ENCODE peak calls at places on chromosome 7, in ten cellular contexts. D is psoas muscle, U is fibroblast of mammary gland, W is fibroblast of lung, P is SK-N-SH, V is fibroblast of the aortic adventitia, R is lung, A is Calu3, Z is astrocyte, E is NB4. L is an unnamed sample.

GRCh38 chr7:41027428-41028115 is 675.3 kb downstream of the INHBA start:
- DNase-seq in D (no peak), U (peak), W (peak), P (no peak), V (peak), R (no peak), A (peak), Z (peak), E (no peak), L (peak)

GRCh38 chr7:122675621-122676020 is 23.3 kb downstream of the RNF133 start:
- DNase-seq in D (no peak), U (no peak), W (peak), P (no peak), V (no peak), R (no peak), A (no peak), Z (peak), E (no peak), L (no peak)

GRCh38 chr7:151940048-151940845 is 16.0 kb upstream of the GALNTL5 start:
- DNase-seq in D (peak), U (peak), W (peak), P (peak), V (peak), R (no peak), A (peak), Z (peak), E (peak), L (no peak)

GRCh38 chr7:80851896-80852476 is 66.9 kb downstream of the SEMA3C start:
- DNase-seq in D (no peak), U (peak), W (peak), P (no peak), V (peak), R (no peak), A (no peak), Z (peak), E (no peak), L (no peak)

GRCh38 chr7:50560865-50561351 is 4.3 kb downstream of the DDC start:
- DNase-seq in D (no peak), U (no peak), W (no peak), P (peak), V (no peak), R (no peak), A (no peak), Z (no peak), E (no peak), L (no peak)

GRCh38 chr7:79050592-79050991 is 402.9 kb downstream of the MAGI2 start:
- DNase-seq in D (no peak), U (peak), W (peak), P (no peak), V (peak), R (no peak), A (no peak), Z (peak), E (no peak), L (peak)

GRCh38 chr7:130147710-130148325 is 57.4 kb downstream of the TMEM209 start:
- DNase-seq in D (no peak), U (no peak), W (no peak), P (no peak), V (no peak), R (no peak), A (no peak), Z (no peak), E (no peak), L (no peak)

GRCh38 chr7:108012499-108013430 is 9.8 kb upstream of the LAMB1 start:
- DNase-seq in D (no peak), U (peak), W (peak), P (no peak), V (peak), R (no peak), A (no peak), Z (peak), E (peak), L (no peak)

GRCh38 chr7:76189276-76189675 is 12.4 kb upstream of the SRRM3 start:
- DNase-seq in D (no peak), U (no peak), W (no peak), P (no peak), V (no peak), R (no peak), A (no peak), Z (no peak), E (no peak), L (no peak)

GRCh38 chr7:51457079-51457478 is 140.5 kb upstream of the COBL start:
- DNase-seq in D (no peak), U (no peak), W (no peak), P (no peak), V (no peak), R (no peak), A (no peak), Z (no peak), E (no peak), L (no peak)

GRCh38 chr7:29921404-29922010 is 68.1 kb downstream of the SCRN1 start:
- DNase-seq in D (no peak), U (peak), W (peak), P (peak), V (peak), R (no peak), A (peak), Z (peak), E (peak), L (no peak)

GRCh38 chr7:75762350-75762917 is 9.6 kb downstream of the CCL26 start:
- DNase-seq in D (no peak), U (peak), W (peak), P (peak), V (peak), R (no peak), A (peak), Z (peak), E (peak), L (peak)

GRCh38 chr7:105268511-105269392 is 120.0 kb downstream of the SRPK2 start:
- DNase-seq in D (no peak), U (peak), W (peak), P (peak), V (peak), R (no peak), A (no peak), Z (peak), E (peak), L (peak)

GRCh38 chr7:79528421-79528820 is 75.0 kb upstream of the MAGI2 start:
- DNase-seq in D (no peak), U (no peak), W (peak), P (no peak), V (no peak), R (no peak), A (peak), Z (no peak), E (peak), L (no peak)

GRCh38 chr7:74424291-74424880 is 29.3 kb upstream of the GTF2IRD1 start:
- DNase-seq in D (no peak), U (no peak), W (no peak), P (peak), V (no peak), R (no peak), A (no peak), Z (no peak), E (no peak), L (no peak)

GRCh38 chr7:116953372-116953726 is at the start of gene ST7:
- DNase-seq in D (peak), U (peak), W (peak), P (peak), V (peak), R (no peak), A (peak), Z (peak), E (peak), L (no peak)

GRCh38 chr7:66310620-66311019 is 105.5 kb downstream of the TPST1 start:
- DNase-seq in D (no peak), U (no peak), W (no peak), P (no peak), V (no peak), R (no peak), A (no peak), Z (no peak), E (no peak), L (no peak)

GRCh38 chr7:23044581-23044980 is 30.7 kb upstream of the HYCC1 start:
- DNase-seq in D (no peak), U (no peak), W (no peak), P (no peak), V (no peak), R (no peak), A (no peak), Z (no peak), E (no peak), L (no peak)

GRCh38 chr7:7352845-7353244 is 170.5 kb downstream of the C1GALT1 start:
- DNase-seq in D (no peak), U (no peak), W (no peak), P (no peak), V (no peak), R (no peak), A (no peak), Z (no peak), E (no peak), L (no peak)

GRCh38 chr7:110759069-110759468 is 331.9 kb upstream of the LRRN3 start:
- DNase-seq in D (no peak), U (no peak), W (no peak), P (no peak), V (no peak), R (no peak), A (no peak), Z (no peak), E (no peak), L (no peak)

GRCh38 chr7:130943336-130943901 is 209.4 kb upstream of the KLF14 start:
- DNase-seq in D (no peak), U (peak), W (peak), P (no peak), V (peak), R (no peak), A (no peak), Z (peak), E (peak), L (no peak)

GRCh38 chr7:110442386-110442837 is 648.5 kb upstream of the LRRN3 start:
- DNase-seq in D (no peak), U (no peak), W (no peak), P (peak), V (no peak), R (no peak), A (peak), Z (no peak), E (peak), L (no peak)

GRCh38 chr7:3089493-3089892 is 45.8 kb upstream of the CARD11 start:
- DNase-seq in D (no peak), U (peak), W (peak), P (peak), V (no peak), R (no peak), A (peak), Z (no peak), E (peak), L (no peak)

GRCh38 chr7:139811106-139811505 is 18.0 kb upstream of the TBXAS1 start:
- DNase-seq in D (no peak), U (peak), W (no peak), P (no peak), V (no peak), R (no peak), A (no peak), Z (no peak), E (peak), L (no peak)

GRCh38 chr7:139422126-139422525 is 61.3 kb downstream of the KLRG2 start:
- DNase-seq in D (no peak), U (no peak), W (no peak), P (peak), V (no peak), R (no peak), A (no peak), Z (no peak), E (no peak), L (no peak)

GRCh38 chr7:49158321-49158720 is 234.0 kb downstream of the CDC14C start:
- DNase-seq in D (no peak), U (no peak), W (no peak), P (no peak), V (no peak), R (no peak), A (no peak), Z (no peak), E (no peak), L (no peak)

GRCh38 chr7:70410134-70410750 is 721.7 kb upstream of the GALNT17 start:
- DNase-seq in D (no peak), U (no peak), W (no peak), P (no peak), V (no peak), R (no peak), A (no peak), Z (no peak), E (no peak), L (no peak)
- TF ChIP-seq CTCF in D (no peak), U (no peak), W (no peak), P (no peak), V (no peak), R (no peak), A (no peak), Z (no peak), E (no peak), L (no peak)

GRCh38 chr7:128017460-128017859 is 13.8 kb downstream of the LRRC4 start:
- DNase-seq in D (no peak), U (no peak), W (no peak), P (no peak), V (no peak), R (no peak), A (peak), Z (no peak), E (no peak), L (no peak)

GRCh38 chr7:128020161-128020560 is 11.1 kb downstream of the LRRC4 start:
- DNase-seq in D (no peak), U (no peak), W (no peak), P (peak), V (no peak), R (no peak), A (no peak), Z (no peak), E (peak), L (no peak)

GRCh38 chr7:128021361-128021760 is 9.9 kb downstream of the LRRC4 start:
- DNase-seq in D (no peak), U (peak), W (peak), P (no peak), V (no peak), R (no peak), A (peak), Z (no peak), E (no peak), L (no peak)

GRCh38 chr7:128017880-128018845 is 13.1 kb downstream of the LRRC4 start:
- DNase-seq in D (no peak), U (no peak), W (peak), P (peak), V (peak), R (peak), A (peak), Z (peak), E (no peak), L (no peak)

DNA sequence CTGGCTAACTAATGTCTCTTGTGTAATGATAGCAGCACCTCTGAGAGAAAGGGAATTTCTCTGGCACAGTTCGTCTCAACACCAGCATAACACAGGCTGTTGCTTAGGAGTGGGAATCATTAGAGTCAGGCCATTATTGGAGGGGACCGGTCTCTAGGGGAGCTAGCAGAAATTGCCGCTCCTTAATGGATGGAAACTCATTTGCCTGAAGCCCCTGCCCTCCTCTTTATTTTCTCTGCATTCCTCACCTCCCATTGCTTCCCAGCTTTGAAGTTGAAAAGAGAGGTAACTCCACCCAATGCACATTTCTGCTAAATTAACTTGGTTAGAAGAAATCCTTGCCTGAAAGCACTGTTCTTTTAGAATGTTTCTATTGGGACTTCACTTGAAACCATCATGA is 11.9 kb downstream of the LRRC4 start:
- DNase-seq in D (no peak), U (no peak), W (no peak), P (no peak), V (no peak), R (no peak), A (no peak), Z (no peak), E (no peak), L (no peak)
- TF ChIP-seq CTCF in D (no peak), U (no peak), W (no peak), P (no peak), V (no peak), R (no peak), A (no peak), Z (no peak), E (no peak), L (no peak)

GRCh38 chr7:47198159-47198558 is 383.8 kb downstream of the TNS3 start:
- DNase-seq in D (no peak), U (peak), W (no peak), P (no peak), V (no peak), R (no peak), A (no peak), Z (no peak), E (no peak), L (no peak)

GRCh38 chr7:47196106-47196630 is 385.7 kb downstream of the TNS3 start:
- DNase-seq in D (no peak), U (no peak), W (no peak), P (no peak), V (no peak), R (no peak), A (no peak), Z (no peak), E (no peak), L (no peak)

GRCh38 chr7:47197508-47197907 is 384.4 kb downstream of the TNS3 start:
- DNase-seq in D (no peak), U (no peak), W (no peak), P (no peak), V (no peak), R (no peak), A (no peak), Z (no peak), E (peak), L (no peak)

GRCh38 chr7:47194516-47194915 is 387.4 kb downstream of the TNS3 start:
- DNase-seq in D (no peak), U (no peak), W (no peak), P (no peak), V (no peak), R (no peak), A (no peak), Z (no peak), E (no peak), L (no peak)

DNA sequence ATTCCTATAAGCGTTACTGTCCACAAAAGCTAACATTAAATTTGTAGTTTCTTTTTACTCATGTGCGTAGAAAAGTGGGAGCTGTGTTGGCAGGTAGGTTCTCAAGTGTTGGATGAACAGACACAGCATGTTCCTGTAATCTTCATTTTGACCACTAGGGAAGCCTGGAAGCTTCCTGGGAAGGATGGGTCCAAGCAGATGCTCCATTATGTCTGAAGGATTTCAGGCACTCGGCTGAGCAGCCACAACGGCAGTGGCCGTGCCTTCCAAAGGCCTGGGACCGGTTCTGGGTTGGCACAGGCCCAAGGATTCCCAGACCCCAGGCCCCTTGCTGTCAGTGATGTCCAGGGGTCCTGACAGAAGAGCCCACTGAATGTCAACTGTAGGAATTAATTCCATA is 386.3 kb downstream of the TNS3 start:
- DNase-seq in D (no peak), U (peak), W (no peak), P (peak), V (no peak), R (no peak), A (no peak), Z (no peak), E (no peak), L (no peak)
- TF ChIP-seq CTCF in D (peak), U (peak), W (peak), P (peak), V (no peak), R (no peak), A (no peak), Z (no peak), E (peak), L (no peak)

GRCh38 chr7:92880212-92881090 is 44.1 kb upstream of the CDK6 start:
- DNase-seq in D (no peak), U (peak), W (no peak), P (peak), V (peak), R (no peak), A (no peak), Z (no peak), E (peak), L (no peak)
- TF ChIP-seq CTCF in D (peak), U (peak), W (peak), P (peak), V (peak), R (no peak), A (no peak), Z (no peak), E (peak), L (no peak)

GRCh38 chr7:149330914-149331567 is 69.0 kb downstream of the ZNF783 start:
- DNase-seq in D (no peak), U (peak), W (no peak), P (no peak), V (no peak), R (no peak), A (no peak), Z (no peak), E (peak), L (no peak)

GRCh38 chr7:149333321-149333717 is 71.3 kb downstream of the ZNF783 start:
- DNase-seq in D (no peak), U (no peak), W (no peak), P (no peak), V (no peak), R (no peak), A (no peak), Z (no peak), E (no peak), L (no peak)

GRCh38 chr7:149334219-149334618 is 72.2 kb downstream of the ZNF783 start:
- DNase-seq in D (no peak), U (no peak), W (no peak), P (no peak), V (no peak), R (no peak), A (no peak), Z (no peak), E (no peak), L (no peak)

GRCh38 chr7:149329265-149329664 is 67.3 kb downstream of the ZNF783 start:
- DNase-seq in D (no peak), U (no peak), W (no peak), P (no peak), V (no peak), R (no peak), A (no peak), Z (no peak), E (no peak), L (no peak)

GRCh38 chr7:149329787-149330334 is 67.9 kb downstream of the ZNF783 start:
- DNase-seq in D (no peak), U (no peak), W (no peak), P (no peak), V (no peak), R (no peak), A (no peak), Z (no peak), E (no peak), L (no peak)
- TF ChIP-seq CTCF in D (no peak), U (no peak), W (no peak), P (no peak), V (no peak), R (no peak), A (no peak), Z (no peak), E (no peak), L (no peak)

DNA sequence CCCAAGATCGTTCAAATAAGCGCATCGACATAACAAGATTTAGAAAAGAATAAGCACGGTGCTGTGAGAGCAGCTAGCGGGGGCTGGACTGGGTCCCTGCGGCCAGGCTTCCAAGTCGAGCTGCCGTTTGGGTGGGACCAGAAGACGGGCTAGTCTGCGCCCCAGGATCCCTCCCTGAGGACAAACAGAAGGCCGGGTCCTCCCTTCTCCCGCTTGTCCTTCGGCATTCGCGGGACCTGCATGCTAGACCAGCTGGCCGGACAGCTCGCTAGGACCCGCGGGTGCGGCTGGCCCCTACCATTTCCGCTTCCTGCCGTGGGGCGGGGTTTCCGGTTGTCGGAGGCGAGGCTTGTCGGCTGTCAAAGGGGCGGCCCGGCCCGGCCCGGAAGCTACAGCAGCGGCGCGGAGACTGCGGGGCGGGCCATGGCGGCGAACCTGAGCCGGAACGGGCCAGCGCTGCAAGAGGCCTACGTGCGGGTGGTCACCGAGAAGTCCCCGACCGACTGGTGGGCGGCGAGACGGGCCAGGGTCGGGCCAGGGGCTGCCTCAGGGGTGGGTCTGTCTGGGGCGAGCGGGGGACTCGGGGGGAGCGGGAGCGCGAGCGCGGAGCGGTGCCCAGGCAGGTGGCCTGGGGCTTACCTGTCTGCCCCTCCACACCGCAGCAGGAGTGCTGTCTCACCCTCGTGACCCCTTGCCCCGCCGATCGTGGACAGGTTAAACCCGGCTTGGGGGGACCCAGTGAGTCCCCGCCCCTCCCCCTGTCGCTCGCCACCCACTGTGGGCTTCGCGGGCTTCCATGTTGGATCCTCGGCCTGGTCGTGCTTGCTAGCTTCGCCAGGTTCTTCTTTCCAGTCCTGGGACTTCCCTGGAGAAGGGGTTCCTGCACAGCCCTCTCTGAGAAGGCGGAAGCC is at the start of gene DBNL:
- DNase-seq in D (peak), U (peak), W (peak), P (peak), V (peak), R (peak), A (peak), Z (peak), E (peak), L (peak)
- TF ChIP-seq CTCF in D (no peak), U (no peak), W (no peak), P (no peak), V (no peak), R (no peak), A (no peak), Z (no peak), E (no peak), L (no peak)

L was measured in AG09319.